ENCODE peak calls at places on chromosomes 5 and 9, in six cellular contexts. C is PC-3, H is neural progenitor cell, N is GM23338, W is HCT116, T is MM.1S. K is an unnamed sample.

GRCh38 chr5:88092358-88092757 is 176.3 kb downstream of the TMEM161B start:
- DNase-seq in C (peak), H (peak), N (peak), W (no peak), T (no peak), K (no peak)

GRCh38 chr5:8577792-8578191 is 708.8 kb downstream of the MTRR start:
- DNase-seq in C (peak), H (no peak), N (no peak), W (no peak), T (no peak), K (no peak)

GRCh38 chr5:178310130-178310865 is 77.7 kb upstream of the PHYKPL start:
- DNase-seq in C (no peak), H (no peak), N (no peak), W (no peak), T (no peak), K (no peak)

GRCh38 chr5:163614787-163615186 is 109.4 kb downstream of the MAT2B start:
- DNase-seq in C (no peak), H (no peak), N (no peak), W (no peak), T (no peak), K (no peak)

GRCh38 chr5:95846554-95847260 is 24.2 kb upstream of the GLRX start:
- DNase-seq in C (peak), H (peak), N (peak), W (no peak), T (peak), K (peak)

GRCh38 chr5:154795235-154795596 is 40.0 kb downstream of the LARP1 start:
- DNase-seq in C (no peak), H (no peak), N (no peak), W (no peak), T (no peak), K (no peak)

GRCh38 chr9:126791406-126792230 is 13.2 kb upstream of the ZBTB43 start:
- DNase-seq in C (peak), H (no peak), N (no peak), W (no peak), T (no peak), K (peak)

GRCh38 chr5:78903936-78904335 is 81.2 kb downstream of the ARSB start:
- DNase-seq in C (no peak), H (no peak), N (no peak), W (no peak), T (no peak), K (no peak)

GRCh38 chr9:85536076-85536475 is 205.7 kb downstream of the AGTPBP1 start:
- DNase-seq in C (peak), H (no peak), N (no peak), W (no peak), T (no peak), K (peak)

GRCh38 chr9:272251-273213 is 57.9 kb downstream of the DOCK8 start:
- DNase-seq in C (no peak), H (no peak), N (no peak), W (no peak), T (peak), K (no peak)

GRCh38 chr9:130171226-130172148 is 717 bp upstream of the NCS1 start:
- DNase-seq in C (no peak), H (no peak), N (peak), W (no peak), T (no peak), K (no peak)

GRCh38 chr5:127723571-127723970 is 20.4 kb downstream of the CCDC192 start:
- DNase-seq in C (peak), H (no peak), N (no peak), W (no peak), T (no peak), K (peak)

GRCh38 chr5:149322518-149322917 is 22.8 kb upstream of the GRPEL2 start:
- DNase-seq in C (no peak), H (no peak), N (peak), W (no peak), T (no peak), K (peak)

GRCh38 chr5:177364159-177364962 is 6.6 kb downstream of the RGS14 start:
- DNase-seq in C (no peak), H (no peak), N (peak), W (no peak), T (no peak), K (no peak)

GRCh38 chr9:72362118-72362531 is 2.9 kb downstream of the ZFAND5 start:
- DNase-seq in C (peak), H (no peak), N (no peak), W (no peak), T (no peak), K (no peak)

GRCh38 chr5:172088801-172089200 is 82.4 kb upstream of the FBXW11 start:
- DNase-seq in C (no peak), H (no peak), N (no peak), W (no peak), T (no peak), K (no peak)

GRCh38 chr5:170636206-170636605 is 132.4 kb downstream of the KCNIP1 start:
- DNase-seq in C (no peak), H (no peak), N (no peak), W (no peak), T (no peak), K (no peak)

GRCh38 chr5:60334281-60334713 is 365.7 kb downstream of the DEPDC1B start:
- DNase-seq in C (peak), H (no peak), N (no peak), W (no peak), T (no peak), K (no peak)

GRCh38 chr5:169701910-169702451 is 64.9 kb downstream of the DOCK2 start:
- DNase-seq in C (peak), H (peak), N (peak), W (no peak), T (no peak), K (peak)

GRCh38 chr9:98927724-98928123 is 16.0 kb upstream of the COL15A1 start:
- DNase-seq in C (no peak), H (peak), N (peak), W (no peak), T (no peak), K (no peak)

GRCh38 chr5:180301253-180301652 is 9.4 kb upstream of the MAPK9 start:
- DNase-seq in C (no peak), H (no peak), N (no peak), W (no peak), T (no peak), K (no peak)

GRCh38 chr5:94361832-94362754 is 256.3 kb downstream of the KIAA0825 start:
- DNase-seq in C (peak), H (no peak), N (peak), W (no peak), T (no peak), K (peak)

GRCh38 chr5:160250226-160250625 is 20.9 kb downstream of the FABP6 start:
- DNase-seq in C (no peak), H (no peak), N (no peak), W (no peak), T (no peak), K (no peak)

GRCh38 chr5:172868436-172868923 is 34.4 kb downstream of the ERGIC1 start:
- DNase-seq in C (peak), H (no peak), N (no peak), W (peak), T (no peak), K (no peak)

GRCh38 chr5:104189031-104189430 is 626.4 kb upstream of the NUDT12 start:
- DNase-seq in C (peak), H (no peak), N (no peak), W (no peak), T (no peak), K (no peak)

GRCh38 chr9:34744295-34745221 is 34.6 kb upstream of the CCL21 start:
- DNase-seq in C (peak), H (peak), N (no peak), W (peak), T (no peak), K (peak)

GRCh38 chr9:79598562-79599345 is 27.0 kb downstream of the TLE4 start:
- DNase-seq in C (no peak), H (no peak), N (no peak), W (no peak), T (no peak), K (no peak)

GRCh38 chr5:59746261-59746765 is 147.2 kb downstream of the PDE4D start:
- DNase-seq in C (peak), H (no peak), N (no peak), W (no peak), T (no peak), K (peak)

GRCh38 chr5:142915840-142916424 is 145.8 kb downstream of the ARHGAP26 start:
- DNase-seq in C (peak), H (peak), N (peak), W (no peak), T (peak), K (peak)

GRCh38 chr9:99353408-99353807 is 131.3 kb downstream of the SEC61B start:
- DNase-seq in C (peak), H (no peak), N (no peak), W (no peak), T (no peak), K (no peak)

GRCh38 chr5:129804705-129805104 is 56.8 kb downstream of the MINAR2 start:
- DNase-seq in C (no peak), H (peak), N (peak), W (no peak), T (no peak), K (no peak)

GRCh38 chr5:56816546-56817081 is 1.3 kb downstream of the MAP3K1 start:
- DNase-seq in C (peak), H (peak), N (peak), W (no peak), T (peak), K (peak)

GRCh38 chr5:36982146-36982545 is 105.6 kb downstream of the NIPBL start:
- DNase-seq in C (peak), H (no peak), N (no peak), W (no peak), T (no peak), K (no peak)

GRCh38 chr9:91532325-91532724 is 108.7 kb upstream of the NFIL3 start:
- DNase-seq in C (peak), H (no peak), N (no peak), W (no peak), T (no peak), K (no peak)

GRCh38 chr9:91536211-91536691 is 112.6 kb upstream of the NFIL3 start:
- DNase-seq in C (peak), H (no peak), N (no peak), W (peak), T (no peak), K (peak)

GRCh38 chr9:91530829-91531228 is 107.2 kb upstream of the NFIL3 start:
- DNase-seq in C (no peak), H (no peak), N (no peak), W (no peak), T (no peak), K (no peak)

GRCh38 chr9:91533382-91533781 is 109.8 kb upstream of the NFIL3 start:
- DNase-seq in C (peak), H (no peak), N (no peak), W (no peak), T (no peak), K (no peak)

DNA sequence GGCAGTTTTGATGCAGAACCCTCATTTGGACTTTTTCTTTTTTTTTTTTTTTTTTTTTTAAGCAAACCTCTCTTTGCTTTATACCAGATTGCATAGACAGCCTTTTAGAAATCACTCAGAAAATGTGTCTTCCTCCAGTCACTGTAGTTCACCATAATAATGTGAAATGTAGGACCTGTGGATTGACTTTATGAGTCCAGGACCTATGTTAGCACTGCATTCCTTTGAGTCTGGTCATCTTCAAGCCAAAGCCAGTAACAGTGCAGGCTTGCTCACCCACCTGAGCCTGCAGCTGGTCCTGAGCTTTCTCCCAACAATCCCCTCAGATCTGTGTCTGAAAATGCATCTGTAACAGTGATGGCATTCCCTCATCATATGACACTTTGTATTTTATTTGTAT is 110.7 kb upstream of the NFIL3 start:
- DNase-seq in C (peak), H (no peak), N (no peak), W (no peak), T (no peak), K (peak)
- TF ChIP-seq EZH2phosphoT487 in C (no peak), H (no peak), N (no peak), W (no peak), T (no peak), K (no peak)

GRCh38 chr9:93254806-93255519 is 71.0 kb downstream of the WNK2 start:
- DNase-seq in C (no peak), H (no peak), N (no peak), W (no peak), T (no peak), K (no peak)
- TF ChIP-seq CTCF in C (no peak), H (no peak), N (no peak), W (no peak), T (no peak), K (no peak)

GRCh38 chr9:131545786-131546335 is 538 bp downstream of the PRRT1B start:
- DNase-seq in C (no peak), H (no peak), N (peak), W (no peak), T (no peak), K (no peak)
- TF ChIP-seq EZH2 in C (no peak), H (no peak), N (no peak), W (no peak), T (no peak), K (no peak)

DNA sequence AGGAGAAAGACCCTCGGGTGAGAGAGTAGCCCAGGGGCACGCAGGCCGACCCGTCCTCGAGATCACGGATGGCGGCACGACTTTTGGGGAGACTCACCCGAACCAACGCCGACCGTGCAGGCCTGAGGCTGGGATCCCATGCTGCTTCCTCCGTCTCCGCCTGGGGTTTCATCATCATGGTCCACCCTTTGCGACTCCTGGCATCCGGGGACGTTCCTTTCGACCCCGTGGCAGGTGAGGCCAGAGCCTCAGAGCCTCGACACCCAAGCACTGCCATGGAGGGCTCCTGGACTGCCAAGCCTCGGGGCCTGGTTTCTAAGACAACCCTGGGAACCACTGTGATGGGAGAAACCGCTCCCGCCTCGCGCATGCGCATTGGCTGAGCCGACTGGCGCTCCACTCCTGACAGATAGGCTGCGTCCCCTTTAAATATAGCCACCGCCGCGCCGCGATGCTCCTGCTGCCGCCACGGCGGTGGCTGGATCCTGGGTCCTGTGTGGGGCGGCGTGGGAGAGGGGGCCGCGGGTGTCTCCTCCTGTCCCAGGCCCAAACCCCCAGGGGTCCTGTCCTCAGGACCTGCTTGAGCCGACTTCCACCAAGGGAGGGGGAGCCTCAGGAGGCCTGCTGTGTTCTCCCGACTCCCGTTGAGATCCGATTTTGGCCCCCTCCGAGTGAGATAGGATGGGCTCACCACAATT is 481.6 kb downstream of the SPATA31A7 start:
- DNase-seq in C (no peak), H (no peak), N (no peak), W (no peak), T (no peak), K (no peak)
- TF ChIP-seq EZH2phosphoT487 in C (no peak), H (no peak), N (no peak), W (no peak), T (no peak), K (no peak)

DNA sequence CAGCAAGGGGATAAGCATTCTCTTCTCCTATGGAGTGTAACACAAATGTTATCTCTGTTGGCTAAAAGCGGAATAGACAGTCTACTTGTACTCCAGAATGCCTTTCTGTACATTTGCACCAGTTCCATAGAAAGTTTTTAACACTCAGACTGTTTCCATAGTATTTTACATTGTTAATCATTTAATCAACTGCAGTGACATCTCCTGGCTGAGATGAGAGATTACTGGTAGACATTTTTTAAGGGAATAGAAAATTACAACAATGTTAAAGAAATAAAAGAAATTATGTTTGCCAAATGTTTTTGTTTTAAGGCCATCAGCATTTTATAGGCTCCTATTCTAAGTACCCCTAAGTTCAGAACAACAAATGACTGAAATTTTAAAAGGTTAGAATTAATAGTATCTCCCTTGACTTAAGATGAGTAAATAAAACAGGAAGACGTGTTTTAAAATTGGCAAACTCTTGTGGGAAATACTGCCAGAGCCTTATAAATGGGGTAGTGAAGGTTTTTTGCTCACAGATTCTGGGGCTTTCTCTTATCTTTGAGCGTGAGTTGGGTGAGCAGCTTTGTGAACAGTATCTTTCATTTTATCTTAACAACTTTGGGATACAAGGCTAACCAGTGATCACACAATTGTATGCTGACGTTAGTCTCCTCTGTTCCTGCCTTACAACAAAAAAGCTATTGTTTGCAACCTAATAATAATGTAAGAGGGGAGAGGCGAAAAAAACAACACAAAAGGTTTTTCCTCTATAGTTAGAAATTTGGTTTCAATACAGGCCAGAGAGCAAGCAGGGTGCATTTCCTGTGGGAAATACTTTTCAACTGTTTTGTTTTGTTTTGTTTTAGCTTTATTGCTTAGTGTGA is 294.4 kb downstream of the FBXL7 start:
- DNase-seq in C (no peak), H (no peak), N (no peak), W (no peak), T (peak), K (peak)
- TF ChIP-seq CTCF in C (peak), H (peak), N (peak), W (no peak), T (peak), K (peak)

GRCh38 chr5:136028782-136029742 is at the start of gene TGFBI:
- DNase-seq in C (peak), H (peak), N (peak), W (no peak), T (no peak), K (peak)
- TF ChIP-seq EZH2 in C (no peak), H (peak), N (peak), W (no peak), T (no peak), K (peak)

GRCh38 chr5:141422742-141423291 is 2.0 kb downstream of the PCDHGA11 start:
- DNase-seq in C (no peak), H (no peak), N (no peak), W (no peak), T (no peak), K (no peak)

GRCh38 chr5:141419074-141419880 is 1.6 kb upstream of the PCDHGA11 start:
- DNase-seq in C (no peak), H (no peak), N (no peak), W (no peak), T (no peak), K (no peak)

GRCh38 chr5:141421489-141421855 is 621 bp downstream of the PCDHGA11 start:
- DNase-seq in C (no peak), H (no peak), N (peak), W (no peak), T (no peak), K (no peak)

GRCh38 chr5:141420855-141421488 is at the start of gene PCDHGA11:
- DNase-seq in C (no peak), H (peak), N (peak), W (peak), T (peak), K (peak)
- TF ChIP-seq EZH2phosphoT487 in C (no peak), H (no peak), N (no peak), W (no peak), T (no peak), K (no peak)

DNA sequence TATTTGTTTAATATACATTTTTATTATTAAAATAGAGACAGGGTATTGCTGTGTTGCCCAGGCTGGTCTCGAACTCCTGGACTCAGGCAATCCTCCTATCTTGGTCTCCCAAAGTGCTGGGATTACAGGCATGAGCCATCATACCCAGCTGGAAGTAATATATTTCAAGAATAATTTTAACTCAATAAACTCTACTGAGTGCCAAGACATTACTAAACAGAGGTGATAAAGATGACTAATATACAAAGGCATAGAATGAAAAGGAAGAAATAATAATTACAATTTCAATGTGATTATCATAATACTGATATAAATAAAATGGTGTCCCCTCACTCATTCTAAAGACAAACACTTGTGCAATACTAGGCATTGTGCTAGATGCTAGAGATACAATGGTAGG is 13.9 kb downstream of the GOLPH3 start:
- DNase-seq in C (no peak), H (no peak), N (no peak), W (no peak), T (no peak), K (no peak)
- TF ChIP-seq CTCF in C (no peak), H (no peak), N (no peak), W (no peak), T (no peak), K (no peak)

GRCh38 chr9:133614056-133614455 is 4.9 kb upstream of the FAM163B start:
- DNase-seq in C (no peak), H (no peak), N (no peak), W (no peak), T (no peak), K (no peak)
- TF ChIP-seq EZH2 in C (no peak), H (no peak), N (no peak), W (no peak), T (no peak), K (no peak)